ENCODE peak calls at places on chromosomes 12 and 14, in seven cellular contexts. G is stomach, F is choroid plexus epithelial cell, I is A549, L is AG09309, Z is HepG2, S is uterus. C is an unnamed sample.
A peak's percentile ranks its signal among the peaks of the same experiment; 100 is the strongest.

GRCh38 chr12:67534671-67535070 is 113.9 kb upstream of the DYRK2 start:
- DNase-seq in G (no peak), F (peak; percentile 89), I (peak; percentile 20), L (peak; percentile 65), Z (no peak), S (peak; percentile 32), C (peak; percentile 66)

GRCh38 chr12:77888611-77889010 is 57.9 kb downstream of the NAV3 start:
- DNase-seq in G (no peak), F (peak; percentile 88), I (peak; percentile 18), L (no peak), Z (peak; percentile 27), S (no peak), C (peak; percentile 60)

GRCh38 chr14:71474291-71474690 is 457.9 kb upstream of the RGS6 start:
- DNase-seq in G (no peak), F (no peak), I (no peak), L (no peak), Z (no peak), S (no peak), C (no peak)

GRCh38 chr14:92589213-92589852 is 75.8 kb downstream of the RIN3 start:
- DNase-seq in G (no peak), F (peak; percentile 76), I (no peak), L (no peak), Z (peak; percentile 34), S (no peak), C (no peak)

GRCh38 chr12:2403221-2403976 is 350.6 kb downstream of the CACNA1C start:
- DNase-seq in G (no peak), F (no peak), I (no peak), L (no peak), Z (no peak), S (no peak), C (no peak)

GRCh38 chr14:100664841-100665425 is 61.8 kb upstream of the DLK1 start:
- DNase-seq in G (no peak), F (peak; percentile 58), I (no peak), L (peak; percentile 68), Z (no peak), S (peak; percentile 65), C (no peak)

GRCh38 chr12:95736631-95737030 is 53.9 kb downstream of the NTN4 start:
- DNase-seq in G (no peak), F (no peak), I (no peak), L (peak; percentile 3), Z (no peak), S (no peak), C (no peak)

GRCh38 chr12:16168078-16168477 is 109.4 kb downstream of the SLC15A5 start:
- DNase-seq in G (no peak), F (no peak), I (no peak), L (no peak), Z (no peak), S (no peak), C (no peak)

GRCh38 chr12:117582135-117582784 is 220.8 kb upstream of the NOS1 start:
- DNase-seq in G (no peak), F (no peak), I (no peak), L (peak; percentile 4), Z (no peak), S (no peak), C (no peak)

GRCh38 chr12:77590306-77590705 is 240.4 kb upstream of the NAV3 start:
- DNase-seq in G (no peak), F (no peak), I (no peak), L (no peak), Z (no peak), S (no peak), C (no peak)

GRCh38 chr14:70281938-70282337 is 77.5 kb downstream of the COX16 start:
- DNase-seq in G (no peak), F (no peak), I (no peak), L (no peak), Z (no peak), S (no peak), C (no peak)

GRCh38 chr12:63400746-63401145 is 249.7 kb upstream of the AVPR1A start:
- DNase-seq in G (no peak), F (peak; percentile 44), I (no peak), L (no peak), Z (peak; percentile 45), S (no peak), C (peak; percentile 43)

GRCh38 chr12:67002711-67003110 is 266.4 kb upstream of the CAND1 start:
- DNase-seq in G (no peak), F (no peak), I (no peak), L (no peak), Z (no peak), S (no peak), C (no peak)

GRCh38 chr12:107254258-107254856 is 161.0 kb upstream of the CRY1 start:
- DNase-seq in G (no peak), F (no peak), I (no peak), L (no peak), Z (no peak), S (no peak), C (no peak)

GRCh38 chr12:12721251-12721689 is 4.1 kb downstream of the CDKN1B start:
- DNase-seq in G (no peak), F (peak; percentile 18), I (no peak), L (no peak), Z (no peak), S (no peak), C (no peak)

GRCh38 chr14:92780865-92781264 is 13.2 kb upstream of the GOLGA5 start:
- DNase-seq in G (no peak), F (no peak), I (no peak), L (no peak), Z (no peak), S (no peak), C (no peak)

GRCh38 chr14:26194816-26195215 is 403.0 kb downstream of the NOVA1 start:
- DNase-seq in G (no peak), F (no peak), I (no peak), L (no peak), Z (no peak), S (no peak), C (no peak)

GRCh38 chr12:131775904-131776889 is 52.0 kb upstream of the MMP17 start:
- DNase-seq in G (no peak), F (no peak), I (no peak), L (no peak), Z (no peak), S (no peak), C (no peak)

GRCh38 chr12:63319936-63320633 is 169.1 kb upstream of the AVPR1A start:
- DNase-seq in G (no peak), F (peak; percentile 34), I (no peak), L (no peak), Z (no peak), S (no peak), C (no peak)

GRCh38 chr12:89307665-89308253 is 44.5 kb downstream of the DUSP6 start:
- DNase-seq in G (no peak), F (no peak), I (no peak), L (no peak), Z (no peak), S (no peak), C (no peak)

GRCh38 chr12:75969768-75970167 is 61.8 kb downstream of the PHLDA1 start:
- DNase-seq in G (no peak), F (no peak), I (no peak), L (no peak), Z (no peak), S (no peak), C (no peak)

GRCh38 chr14:26478967-26479366 is 118.9 kb downstream of the NOVA1 start:
- DNase-seq in G (no peak), F (no peak), I (no peak), L (no peak), Z (no peak), S (no peak), C (no peak)

GRCh38 chr14:65321370-65321875 is 91.1 kb upstream of the FUT8 start:
- DNase-seq in G (no peak), F (no peak), I (no peak), L (no peak), Z (no peak), S (no peak), C (no peak)

GRCh38 chr12:128267651-128268347 is 829 bp downstream of the TMEM132C start:
- DNase-seq in G (no peak), F (no peak), I (no peak), L (no peak), Z (no peak), S (peak; percentile 16), C (no peak)
- TF ChIP-seq CTCF in G (no peak), F (no peak), I (no peak), L (no peak), Z (no peak), S (no peak), C (no peak)

DNA sequence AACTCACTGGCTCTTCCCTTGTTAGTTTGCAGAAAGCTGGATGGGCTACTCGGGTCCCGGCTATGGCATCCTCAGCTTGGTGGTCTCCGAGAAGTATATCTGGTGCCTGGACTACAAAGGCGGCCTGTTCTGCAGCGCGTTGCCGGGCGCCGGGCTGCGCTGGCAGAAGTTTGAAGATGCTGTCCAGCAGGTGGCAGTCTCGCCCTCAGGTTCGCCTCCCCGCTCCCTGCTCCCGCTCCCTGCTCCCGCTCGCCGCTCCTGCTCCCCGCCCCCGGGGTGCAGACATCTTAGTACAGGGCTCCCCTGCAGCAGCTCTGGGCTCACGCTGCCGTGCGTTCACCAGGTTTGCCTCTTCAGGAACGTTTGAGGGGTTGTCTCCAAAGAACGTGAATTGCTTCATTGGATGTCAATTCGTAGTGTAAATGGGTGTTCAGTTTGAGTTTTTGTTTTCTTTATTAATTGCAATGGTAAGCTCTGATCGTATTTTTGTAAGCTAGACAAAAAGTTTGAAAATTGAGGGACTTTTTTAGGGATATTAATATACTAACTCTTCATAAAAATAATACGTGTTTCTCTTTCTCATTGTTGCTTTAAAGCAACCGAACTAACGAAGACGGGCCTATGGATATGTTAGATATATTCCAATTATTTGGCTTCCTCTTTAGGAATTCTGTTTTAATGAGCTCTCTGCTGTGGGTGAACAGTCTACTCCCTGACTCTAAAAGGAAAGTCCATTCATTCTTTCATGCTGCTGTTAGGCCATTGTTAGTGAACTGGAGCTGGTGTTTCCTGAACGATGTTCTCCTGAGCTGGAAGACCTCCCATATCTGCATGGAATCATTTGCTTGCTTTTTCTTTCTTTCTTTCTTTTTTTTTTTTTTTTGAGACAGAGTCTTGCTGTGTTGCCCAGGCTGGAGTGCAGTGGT is 71.3 kb downstream of the ANKRD9 start:
- DNase-seq in G (peak; percentile 89), F (peak; percentile 88), I (peak; percentile 91), L (peak; percentile 24), Z (peak; percentile 59), S (peak; percentile 86), C (peak; percentile 28)
- H3K4me3 ChIP-seq in G (peak overlapping the region; percentile 39), F (peak overlapping the region; percentile 43), I (no peak overlapping the region), L (no peak overlapping the region), Z (no peak overlapping the region), S (no peak overlapping the region), C (peak overlapping the region; percentile 20)

GRCh38 chr12:26863515-26863914 is 30.5 kb upstream of the ITPR2 start:
- DNase-seq in G (no peak), F (peak; percentile 53), I (no peak), L (no peak), Z (no peak), S (no peak), C (no peak)
- TF ChIP-seq CTCF in G (no peak), F (peak; percentile 69), I (no peak), L (peak; percentile 23), Z (peak; percentile 21), S (no peak), C (peak; percentile 58)

DNA sequence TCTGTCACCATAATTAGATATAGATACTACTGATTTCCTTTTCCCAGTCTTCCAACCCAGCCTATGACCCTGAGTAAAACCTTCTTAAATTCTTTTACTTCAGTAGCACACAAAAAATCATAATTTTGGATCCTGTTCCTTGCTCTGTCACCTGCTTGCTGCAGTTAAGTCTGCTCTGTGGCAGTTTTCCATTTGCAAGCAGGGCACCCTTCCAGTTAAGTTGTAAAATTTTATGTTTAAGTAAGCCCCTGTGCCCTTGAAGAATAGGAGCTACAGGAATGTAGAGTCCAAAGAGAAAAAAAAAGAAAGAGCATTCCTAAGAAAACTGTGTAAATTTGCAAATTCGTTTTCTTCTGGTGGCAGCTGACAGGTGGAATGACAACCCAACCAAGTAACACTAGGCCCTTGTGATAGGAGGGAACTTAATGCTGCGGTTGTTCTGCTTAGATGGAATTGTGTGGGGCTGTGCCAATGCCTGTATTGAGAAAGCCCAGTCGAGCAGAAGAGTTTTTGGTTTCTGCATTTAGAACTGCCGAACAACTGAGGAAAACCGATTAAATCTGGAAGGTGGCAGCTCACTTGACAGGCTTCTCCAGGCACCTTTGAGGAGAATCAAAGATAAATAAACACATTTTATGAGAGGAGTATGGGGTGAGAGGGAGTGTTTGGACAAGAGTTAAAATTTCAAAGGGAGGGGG is 279.9 kb downstream of the RAD51B start:
- DNase-seq in G (no peak), F (no peak), I (no peak), L (no peak), Z (no peak), S (peak; percentile 31), C (no peak)
- H3K4me3 ChIP-seq in G (no peak overlapping the region), F (no peak overlapping the region), I (no peak overlapping the region), L (no peak overlapping the region), Z (no peak overlapping the region), S (no peak overlapping the region), C (no peak overlapping the region)